ENCODE peak calls at places on chromosomes 3 and 15, in seven cellular contexts. R is IMR-90, H is PC-3, F is small intestine, X is testis, N is GM23248, Z is spleen. M is an unnamed sample.

GRCh38 chr15:51267047-51267713 is 71.2 kb downstream of the CYP19A1 start:
- DNase-seq in N (peak), F (no peak), X (no peak), H (no peak), Z (no peak), R (no peak), M (peak)

GRCh38 chr3:188707396-188708288 is 464.1 kb upstream of the TPRG1 start:
- DNase-seq in H (no peak), X (no peak), N (no peak), F (no peak), Z (no peak), R (peak), M (no peak)

GRCh38 chr3:156964562-156964961 is 138.4 kb downstream of the LEKR1 start:
- DNase-seq in Z (no peak), R (peak), F (no peak), H (no peak), X (no peak), N (peak), M (no peak)

GRCh38 chr15:100457201-100457600 is 71.5 kb downstream of the CERS3 start:
- DNase-seq in N (peak), R (peak), X (no peak), Z (no peak), F (no peak), H (no peak), M (no peak)

GRCh38 chr3:43105224-43105596 is 669 bp downstream of the POMGNT2 start:
- DNase-seq in F (no peak), Z (peak), X (peak), R (no peak), N (peak), H (no peak), M (peak)

GRCh38 chr3:36147934-36148333 is 232.4 kb upstream of the STAC start:
- DNase-seq in H (peak), R (no peak), X (no peak), F (no peak), Z (no peak), N (no peak), M (no peak)

GRCh38 chr3:81242871-81243270 is 518.6 kb downstream of the GBE1 start:
- DNase-seq in H (peak), R (peak), N (peak), Z (no peak), F (peak), X (no peak), M (no peak)

GRCh38 chr3:185152433-185153169 is at the start of gene C3orf70:
- DNase-seq in R (peak), X (peak), Z (peak), H (peak), N (peak), F (peak), M (peak)

GRCh38 chr15:30929064-30929669 is 25.5 kb downstream of the FAN1 start:
- DNase-seq in H (no peak), X (no peak), R (no peak), F (no peak), N (peak), Z (no peak), M (no peak)

GRCh38 chr3:140298569-140299070 is 363.6 kb downstream of the CLSTN2 start:
- DNase-seq in N (no peak), R (no peak), Z (no peak), X (no peak), H (no peak), F (no peak), M (no peak)

GRCh38 chr3:45579251-45579650 is 15.3 kb upstream of the LIMD1 start:
- DNase-seq in H (no peak), Z (no peak), R (no peak), F (no peak), N (no peak), X (no peak), M (peak)

GRCh38 chr3:181720281-181720680 is 8.6 kb downstream of the SOX2 start:
- DNase-seq in X (no peak), R (no peak), H (no peak), F (no peak), N (no peak), Z (no peak), M (no peak)

GRCh38 chr15:65038838-65039237 is 6.3 kb upstream of the SLC51B start:
- DNase-seq in N (no peak), H (no peak), Z (no peak), X (no peak), F (no peak), R (no peak), M (no peak)

GRCh38 chr15:54810031-54810430 is 386.7 kb downstream of the RSL24D1 start:
- DNase-seq in X (no peak), Z (no peak), R (no peak), H (no peak), F (no peak), N (no peak), M (no peak)

GRCh38 chr15:70854669-70854976 is 666 bp upstream of the LARP6 start:
- DNase-seq in N (peak), R (peak), H (peak), F (no peak), X (no peak), Z (no peak), M (no peak)

DNA sequence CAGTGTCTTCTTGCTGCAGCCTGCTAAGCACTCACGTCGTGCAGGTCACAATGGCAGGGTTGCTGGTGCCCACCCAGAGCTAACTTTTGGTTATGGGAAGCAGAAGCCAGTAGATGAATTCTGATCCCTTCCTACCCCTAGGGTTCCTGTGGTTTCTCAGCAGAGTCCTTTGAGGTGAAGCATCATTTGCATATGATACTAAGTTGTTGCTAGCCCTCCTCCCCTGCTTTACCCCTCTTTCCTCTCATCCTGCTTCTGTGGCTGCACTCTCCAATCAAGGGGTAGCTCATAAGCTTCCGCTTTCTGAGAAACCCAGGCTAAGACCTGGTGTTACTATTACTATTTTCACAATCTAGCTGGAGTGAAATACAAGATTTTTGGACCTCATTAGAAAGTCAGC is 22.1 kb upstream of the HEG1 start:
- DNase-seq in X (no peak), F (no peak), Z (no peak), N (no peak), R (no peak), H (no peak), M (no peak)
- H3K27ac ChIP-seq in X (no peak), F (no peak), Z (no peak), N (no peak), R (no peak), H (no peak), M (no peak)

GRCh38 chr15:61811952-61812351 is 248.3 kb downstream of the VPS13C start:
- DNase-seq in F (no peak), H (no peak), Z (no peak), N (no peak), R (no peak), X (no peak), M (no peak)
- H3K27ac ChIP-seq in F (no peak), H (no peak), Z (no peak), N (no peak), R (no peak), X (no peak), M (no peak)

DNA sequence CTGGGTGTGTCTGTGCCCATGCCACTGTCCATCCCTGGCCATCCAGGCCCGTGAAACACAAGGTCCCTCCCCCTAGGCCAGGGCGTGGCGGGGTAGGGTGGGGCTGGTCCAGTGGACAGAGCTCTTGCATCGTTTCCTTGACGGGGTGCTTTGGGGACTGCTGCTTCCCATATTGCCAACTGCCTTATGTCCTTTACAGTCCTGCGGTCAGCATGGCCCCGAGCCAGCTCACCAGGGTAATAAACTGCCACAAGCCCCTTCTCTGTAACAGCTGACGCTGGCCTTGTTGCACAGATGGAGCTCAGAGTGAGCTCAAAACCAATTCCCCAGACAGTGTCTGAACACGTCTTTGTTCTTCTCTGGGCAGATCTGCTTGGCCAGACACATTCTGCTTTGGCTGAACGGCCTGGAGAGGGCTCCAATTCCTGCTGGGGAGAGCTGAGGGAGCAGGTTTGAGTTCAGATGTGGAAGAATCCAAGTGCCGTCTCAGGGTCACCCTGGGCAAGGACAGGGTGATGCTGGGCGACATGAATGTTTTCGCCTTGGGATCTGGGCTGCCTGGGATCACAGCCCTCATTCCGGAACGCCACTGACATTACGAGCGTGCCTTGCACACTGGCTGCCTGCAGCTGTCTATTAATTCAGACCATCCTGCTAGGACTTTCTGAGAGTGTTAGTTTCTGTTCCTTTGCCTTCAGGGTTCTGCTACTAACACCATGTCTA is 51.5 kb downstream of the RGMA start:
- DNase-seq in R (no peak), H (no peak), N (peak), X (peak), Z (peak), F (no peak), M (peak)
- H3K27ac ChIP-seq in R (no peak), H (no peak), N (no peak), X (no peak), Z (no peak), F (no peak), M (peak)

GRCh38 chr15:90946941-90947576 is 7.6 kb upstream of the RCCD1 start:
- DNase-seq in Z (no peak), R (no peak), F (no peak), N (no peak), H (no peak), X (no peak), M (no peak)

GRCh38 chr15:90949979-90950675 is 4.6 kb upstream of the RCCD1 start:
- DNase-seq in Z (no peak), N (no peak), F (no peak), R (no peak), X (no peak), H (no peak), M (no peak)

GRCh38 chr15:90946538-90946937 is 8.1 kb upstream of the RCCD1 start:
- DNase-seq in Z (no peak), H (no peak), F (no peak), N (no peak), R (no peak), X (no peak), M (no peak)

GRCh38 chr15:90948506-90948905 is 6.2 kb upstream of the RCCD1 start:
- DNase-seq in F (no peak), N (no peak), Z (no peak), R (no peak), X (no peak), H (no peak), M (no peak)

GRCh38 chr15:90947577-90948357 is 6.9 kb upstream of the RCCD1 start:
- DNase-seq in F (no peak), H (no peak), N (no peak), X (no peak), Z (no peak), R (no peak), M (no peak)
- H3K27ac ChIP-seq in F (no peak), H (no peak), N (no peak), X (no peak), Z (no peak), R (no peak), M (no peak)

GRCh38 chr15:38687340-38687739 is 122.7 kb upstream of the RASGRP1 start:
- DNase-seq in F (no peak), R (peak), Z (no peak), N (peak), X (no peak), H (no peak), M (no peak)
- H3K27ac ChIP-seq in F (no peak), R (no peak), Z (no peak), N (no peak), X (no peak), H (no peak), M (no peak)

DNA sequence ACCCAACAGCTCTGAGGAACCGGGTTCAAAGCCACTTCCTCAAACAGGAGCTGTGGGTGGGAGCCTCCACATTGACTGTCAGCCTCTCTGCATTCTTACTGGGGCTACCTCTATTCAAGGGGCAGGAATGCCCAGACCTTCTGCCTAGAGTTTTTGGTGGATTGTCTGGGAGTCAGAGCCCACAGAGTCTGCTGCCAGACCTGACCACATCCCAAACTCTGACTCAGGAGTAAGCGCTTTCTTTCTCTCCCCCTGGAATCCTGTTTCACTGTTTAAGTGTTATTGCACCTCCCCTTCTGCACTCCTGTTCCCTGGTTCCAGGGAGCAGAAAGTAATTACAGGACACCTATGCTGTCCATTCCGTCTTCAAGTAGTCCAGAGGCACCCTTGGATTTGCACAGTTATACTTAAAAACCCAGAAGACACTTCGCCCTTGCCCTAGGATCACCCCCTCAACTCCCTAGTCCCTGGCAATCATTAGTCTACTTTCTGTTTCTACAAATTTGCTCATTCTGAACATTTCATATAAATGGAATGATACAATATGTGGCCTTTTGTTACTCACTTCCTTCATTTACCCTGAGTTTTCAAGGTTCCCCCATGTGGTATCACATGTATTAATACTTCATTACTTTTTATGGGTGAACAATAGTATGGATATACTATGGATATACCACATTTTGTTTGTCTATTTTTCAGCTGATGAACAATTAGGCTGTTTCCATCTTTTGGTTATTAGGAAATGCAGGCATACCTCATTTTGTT is 37.9 kb upstream of the TJP1 start:
- DNase-seq in F (no peak), X (no peak), H (peak), N (peak), R (peak), Z (no peak), M (no peak)
- H3K27ac ChIP-seq in F (no peak), X (no peak), H (peak), N (peak), R (no peak), Z (no peak), M (no peak)

DNA sequence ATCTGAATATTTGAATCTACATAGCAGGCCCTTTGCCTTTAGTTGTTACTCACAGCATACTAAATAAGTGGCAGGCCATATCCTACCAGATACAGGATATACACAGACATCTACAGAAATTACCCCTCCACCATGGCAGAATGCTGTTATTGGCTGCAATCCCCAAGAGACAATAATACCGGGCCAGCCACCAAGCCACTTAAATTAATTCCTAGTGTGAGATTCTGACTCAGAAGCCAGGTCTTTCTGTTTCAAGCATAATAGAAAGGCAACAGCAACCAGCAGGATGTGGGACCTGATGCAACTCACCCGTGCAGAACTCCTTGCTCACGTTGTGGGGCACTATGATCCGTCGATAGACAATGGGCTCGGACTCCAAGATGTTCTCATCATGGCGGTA is 39.8 kb downstream of the CLK3 start:
- DNase-seq in R (no peak), Z (no peak), H (no peak), F (no peak), N (peak), X (no peak), M (no peak)
- H3K27ac ChIP-seq in R (no peak), Z (no peak), H (no peak), F (no peak), N (no peak), X (no peak), M (no peak)

GRCh38 chr3:182803596-182803995 is 10.3 kb downstream of the ATP11B start:
- DNase-seq in R (no peak), Z (no peak), F (no peak), H (peak), X (no peak), N (no peak), M (no peak)

GRCh38 chr3:182802413-182802812 is 9.1 kb downstream of the ATP11B start:
- DNase-seq in X (no peak), R (no peak), Z (no peak), F (no peak), H (no peak), N (no peak), M (no peak)

GRCh38 chr3:182800508-182800907 is 7.2 kb downstream of the ATP11B start:
- DNase-seq in N (no peak), Z (no peak), R (no peak), X (no peak), H (no peak), F (no peak), M (no peak)

GRCh38 chr3:182807056-182807455 is 13.8 kb downstream of the ATP11B start:
- DNase-seq in R (no peak), X (no peak), F (no peak), H (no peak), N (no peak), Z (no peak), M (no peak)

DNA sequence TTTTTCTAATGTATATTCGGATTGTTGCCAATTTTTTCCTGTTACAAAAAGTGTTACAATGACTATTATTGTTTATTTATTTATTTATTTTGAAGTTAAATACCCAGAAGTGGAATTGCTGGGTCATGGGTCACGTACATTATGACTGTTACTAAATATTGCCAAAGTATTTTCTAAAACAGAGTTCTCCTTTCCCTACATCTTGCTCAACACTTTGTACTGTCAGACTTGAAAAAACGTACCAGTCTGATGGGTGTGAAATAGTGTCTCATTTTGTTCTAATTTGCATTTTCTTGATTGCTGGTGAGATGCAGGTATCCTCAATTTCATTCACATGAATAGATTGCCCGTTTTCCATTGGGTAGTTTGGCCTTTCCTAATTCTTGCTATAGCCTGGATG is 9.7 kb downstream of the ATP11B start:
- DNase-seq in Z (no peak), N (no peak), X (no peak), R (no peak), F (no peak), H (no peak), M (no peak)
- H3K27ac ChIP-seq in Z (peak), N (no peak), X (no peak), R (no peak), F (no peak), H (no peak), M (no peak)

GRCh38 chr3:32430900-32431299 is 39.2 kb downstream of the CMTM7 start:
- DNase-seq in H (no peak), Z (no peak), X (no peak), F (no peak), R (no peak), N (no peak), M (no peak)

GRCh38 chr3:32434206-32434605 is 42.6 kb downstream of the CMTM7 start:
- DNase-seq in F (no peak), R (no peak), Z (no peak), X (no peak), H (no peak), N (no peak), M (no peak)

GRCh38 chr3:32431481-32431880 is 39.8 kb downstream of the CMTM7 start:
- DNase-seq in X (no peak), Z (no peak), R (no peak), H (no peak), F (no peak), N (no peak), M (no peak)

GRCh38 chr3:32432711-32433530 is 41.3 kb downstream of the CMTM7 start:
- DNase-seq in F (peak), X (no peak), N (peak), H (no peak), Z (no peak), R (peak), M (no peak)

DNA sequence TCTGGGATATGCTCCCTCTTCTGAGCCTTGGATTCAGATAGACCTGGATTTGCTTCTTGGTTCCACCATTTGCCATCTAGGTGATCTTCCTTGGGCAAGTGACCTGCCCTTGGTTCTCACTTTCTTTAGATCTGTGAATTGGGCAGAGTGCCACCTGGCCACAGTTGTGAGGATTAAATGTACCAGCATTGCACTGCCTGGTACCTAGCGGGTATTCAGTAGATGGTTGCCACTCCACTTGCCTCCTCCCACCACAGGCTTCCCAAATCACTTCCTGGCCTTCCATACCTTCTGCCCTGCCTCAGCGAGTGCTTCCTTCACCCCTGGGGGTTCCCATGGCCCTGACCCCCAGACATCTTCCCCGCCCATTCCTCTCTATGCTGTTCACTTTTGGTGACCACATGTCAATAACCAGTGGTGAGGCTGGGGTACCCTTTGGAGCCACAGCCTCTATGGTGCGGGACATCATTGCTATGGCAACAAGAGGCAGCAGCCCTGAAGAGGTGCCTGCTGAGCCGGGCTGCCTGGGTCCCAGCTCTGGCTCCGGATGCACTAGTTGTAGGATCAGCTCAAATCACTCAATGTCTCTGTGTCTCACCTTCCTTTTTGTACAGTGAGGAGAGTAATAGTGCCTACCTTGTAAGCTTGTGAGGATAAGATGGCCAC is 40.5 kb downstream of the CMTM7 start:
- DNase-seq in Z (no peak), H (no peak), R (no peak), F (no peak), X (no peak), N (no peak), M (no peak)
- H3K27ac ChIP-seq in Z (peak), H (no peak), R (no peak), F (peak), X (no peak), N (no peak), M (no peak)

M was measured in endodermal cell.